ENCODE peak calls at places on chromosome 14, in five cellular contexts. R is activated B cell treated with CpG ODN at 0.5 μM for 24 hours, J is HL-60, U is transverse colon, Y is cardiac fibroblast. K is an unnamed sample.

GRCh38 chr14:92387610-92388009 is 64.6 kb downstream of the SLC24A4 start:
- DNase-seq in R (no peak), J (no peak), U (no peak), Y (no peak), K (no peak)

GRCh38 chr14:91573894-91574837 is 64.1 kb upstream of the PPP4R3A start:
- DNase-seq in R (peak), J (peak), U (peak), Y (peak), K (peak)

GRCh38 chr14:68685419-68686211 is 107.3 kb downstream of the ZFP36L1 start:
- DNase-seq in R (peak), J (peak), U (peak), Y (peak), K (peak)

GRCh38 chr14:65137648-65138317 is 35.5 kb upstream of the MAX start:
- DNase-seq in R (no peak), J (no peak), U (no peak), Y (peak), K (peak)

GRCh38 chr14:89247457-89248122 is 169.4 kb downstream of the FOXN3 start:
- DNase-seq in R (no peak), J (no peak), U (no peak), Y (no peak), K (no peak)

GRCh38 chr14:72941286-72941985 is 15.2 kb downstream of the DCAF4 start:
- DNase-seq in R (no peak), J (no peak), U (no peak), Y (peak), K (no peak)

GRCh38 chr14:52314521-52315354 is 626 bp downstream of the PTGER2 start:
- DNase-seq in R (peak), J (peak), U (peak), Y (no peak), K (peak)

GRCh38 chr14:33714527-33715222 is 236.2 kb downstream of the EGLN3 start:
- DNase-seq in R (no peak), J (no peak), U (no peak), Y (peak), K (peak)

GRCh38 chr14:101072531-101072930 is 169.0 kb upstream of the RTL1 start:
- DNase-seq in R (peak), J (no peak), U (no peak), Y (no peak), K (no peak)

GRCh38 chr14:105069887-105070759 is 4.9 kb upstream of the GPR132 start:
- DNase-seq in R (no peak), J (peak), U (no peak), Y (peak), K (peak)

GRCh38 chr14:27587103-27587502 is 989.3 kb upstream of the NOVA1 start:
- DNase-seq in R (no peak), J (no peak), U (no peak), Y (no peak), K (no peak)

GRCh38 chr14:63457498-63457897 is 85.7 kb downstream of the PPP2R5E start:
- DNase-seq in R (no peak), J (no peak), U (no peak), Y (no peak), K (no peak)

GRCh38 chr14:53596845-53597525 is 359.6 kb downstream of the BMP4 start:
- DNase-seq in R (no peak), J (no peak), U (no peak), Y (no peak), K (no peak)

GRCh38 chr14:60642270-60642789 is 6.9 kb downstream of the SIX1 start:
- DNase-seq in R (no peak), J (no peak), U (no peak), Y (no peak), K (no peak)

GRCh38 chr14:101899263-101899662 is 65.1 kb upstream of the DYNC1H1 start:
- DNase-seq in R (no peak), J (no peak), U (no peak), Y (no peak), K (no peak)

GRCh38 chr14:22520786-22521185 is 68.2 kb downstream of the DAD1 start:
- DNase-seq in R (no peak), J (no peak), U (no peak), Y (no peak), K (no peak)

GRCh38 chr14:102088012-102088792 is 1.4 kb upstream of the HSP90AA1 start:
- DNase-seq in R (peak), J (peak), U (peak), Y (peak), K (peak)

GRCh38 chr14:90658541-90658967 is 157.7 kb downstream of the TTC7B start:
- DNase-seq in R (no peak), J (peak), U (no peak), Y (peak), K (peak)

GRCh38 chr14:79989990-79990389 is 221.3 kb downstream of the DIO2 start:
- DNase-seq in R (no peak), J (no peak), U (no peak), Y (no peak), K (no peak)

GRCh38 chr14:87175175-87175574 is 817.8 kb downstream of the GALC start:
- DNase-seq in R (no peak), J (no peak), U (no peak), Y (no peak), K (no peak)

GRCh38 chr14:68089146-68089715 is 269.7 kb downstream of the RAD51B start:
- DNase-seq in R (no peak), J (no peak), U (no peak), Y (peak), K (no peak)

GRCh38 chr14:65131176-65131765 is 29.0 kb upstream of the MAX start:
- DNase-seq in R (no peak), J (no peak), U (peak), Y (no peak), K (peak)

GRCh38 chr14:95472819-95473251 is 43.6 kb downstream of the SYNE3 start:
- DNase-seq in R (no peak), J (no peak), U (no peak), Y (no peak), K (peak)

GRCh38 chr14:64112859-64113258 is 181.3 kb downstream of the ESR2 start:
- DNase-seq in R (no peak), J (no peak), U (peak), Y (no peak), K (no peak)

GRCh38 chr14:69313176-69313575 is 53.2 kb downstream of the GALNT16 start:
- DNase-seq in R (no peak), J (no peak), U (no peak), Y (no peak), K (no peak)

GRCh38 chr14:79082883-79083282 is 912.7 kb downstream of the NRXN3 start:
- DNase-seq in R (no peak), J (no peak), U (no peak), Y (no peak), K (no peak)

GRCh38 chr14:50668008-50668851 is at the start of gene SAV1:
- DNase-seq in R (peak), J (peak), U (peak), Y (peak), K (peak)
- TF ChIP-seq CTCF in R (no peak), J (no peak), U (no peak), Y (no peak), K (no peak)

GRCh38 chr14:71855399-71856036 is 76.7 kb upstream of the RGS6 start:
- DNase-seq in R (peak), J (peak), U (peak), Y (peak), K (peak)
- TF ChIP-seq CTCF in R (no peak), J (peak), U (peak), Y (peak), K (peak)

DNA sequence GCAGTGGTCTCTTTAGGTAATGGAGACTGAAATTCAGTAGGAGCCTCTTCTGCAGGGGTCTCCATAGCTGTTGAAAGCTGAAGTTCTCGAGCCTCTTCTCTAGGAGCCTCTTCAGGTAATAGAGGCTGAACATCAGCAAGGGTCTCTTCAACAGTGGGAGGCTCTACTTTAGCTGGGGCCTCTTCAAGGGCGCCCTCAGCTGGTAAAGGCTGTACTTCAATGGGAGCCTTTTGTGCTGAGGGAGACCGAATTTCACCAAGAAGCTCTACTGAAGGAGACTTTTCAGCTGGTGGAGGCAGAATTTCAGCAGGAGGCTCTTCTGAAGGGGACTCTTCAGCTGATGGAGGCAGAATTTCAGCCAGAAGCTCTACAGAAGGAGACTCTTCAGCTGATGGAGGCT is 1.5 kb downstream of the FSCB start:
- DNase-seq in R (no peak), J (peak), U (no peak), Y (no peak), K (no peak)
- TF ChIP-seq CTCF in R (no peak), J (no peak), U (no peak), Y (no peak), K (no peak)

GRCh38 chr14:29926701-29927595 is 699 bp downstream of the PRKD1 start:
- DNase-seq in R (peak), J (peak), U (peak), Y (peak), K (peak)
- TF ChIP-seq CTCF in R (no peak), J (no peak), U (peak), Y (no peak), K (no peak)